ENCODE peak calls at places on chromosome 11, in eight cellular contexts. F is stomach, L is PC-3, E is heart right ventricle, J is pancreas, N is brain microvascular endothelial cell, V is upper lobe of right lung, I is GM23248. H is an unnamed sample.

GRCh38 chr11:64292458-64293254 is 1.6 kb downstream of the KCNK4 start:
- DNase-seq in F (no peak), L (no peak), E (no peak), J (no peak), N (no peak), V (no peak), I (no peak), H (no peak)

GRCh38 chr11:29334781-29335140 is 682.1 kb downstream of the KCNA4 start:
- DNase-seq in F (no peak), L (no peak), E (no peak), J (no peak), N (no peak), V (no peak), I (peak; percentile 64), H (no peak)

GRCh38 chr11:61621917-61622585 is 41.2 kb upstream of the SYT7 start:
- DNase-seq in F (no peak), L (no peak), E (no peak), J (peak; percentile 21), N (no peak), V (no peak), I (no peak), H (no peak)

GRCh38 chr11:8612522-8612921 is 18.5 kb upstream of the STK33 start:
- DNase-seq in F (no peak), L (no peak), E (no peak), J (no peak), N (no peak), V (no peak), I (no peak), H (no peak)

GRCh38 chr11:44566952-44567875 is 1.8 kb downstream of the CD82 start:
- DNase-seq in F (no peak), L (no peak), E (no peak), J (no peak), N (no peak), V (no peak), I (no peak), H (no peak)

GRCh38 chr11:131584694-131585592 is 214.5 kb downstream of the NTM start:
- DNase-seq in F (no peak), L (no peak), E (no peak), J (no peak), N (no peak), V (no peak), I (no peak), H (peak; percentile 86)

GRCh38 chr11:44277097-44278090 is 32.5 kb downstream of the ALX4 start:
- DNase-seq in F (no peak), L (no peak), E (no peak), J (no peak), N (no peak), V (peak; percentile 44), I (no peak), H (no peak)

GRCh38 chr11:15852179-15852578 is 504.2 kb downstream of the SOX6 start:
- DNase-seq in F (peak; percentile 34), L (peak; percentile 4), E (no peak), J (peak; percentile 23), N (peak; percentile 27), V (no peak), I (peak; percentile 18), H (no peak)

GRCh38 chr11:126088999-126089398 is 26.3 kb upstream of the CDON start:
- DNase-seq in F (no peak), L (no peak), E (no peak), J (no peak), N (no peak), V (no peak), I (no peak), H (no peak)

GRCh38 chr11:45754746-45755145 is 50.2 kb upstream of the SLC35C1 start:
- DNase-seq in F (no peak), L (no peak), E (no peak), J (no peak), N (no peak), V (no peak), I (no peak), H (no peak)

GRCh38 chr11:14611939-14612338 is 31.7 kb upstream of the PDE3B start:
- DNase-seq in F (no peak), L (no peak), E (no peak), J (no peak), N (no peak), V (no peak), I (no peak), H (no peak)

GRCh38 chr11:43944761-43945311 is 2.4 kb downstream of the C11orf96 start:
- DNase-seq in F (peak; percentile 78), L (peak; percentile 61), E (peak; percentile 85), J (peak; percentile 72), N (peak; percentile 61), V (peak; percentile 92), I (peak; percentile 42), H (peak; percentile 70)

GRCh38 chr11:71342951-71343827 is 90.8 kb upstream of the SHANK2 start:
- DNase-seq in F (peak; percentile 58), L (peak; percentile 75), E (no peak), J (peak; percentile 78), N (peak; percentile 6), V (peak; percentile 73), I (peak; percentile 45), H (peak; percentile 48)

GRCh38 chr11:1839924-1840779 is 1.4 kb downstream of the TNNI2 start:
- DNase-seq in F (peak; percentile 46), L (no peak), E (peak; percentile 48), J (no peak), N (no peak), V (peak; percentile 87), I (no peak), H (no peak)

GRCh38 chr11:57476223-57476882 is 16.0 kb downstream of the RTN4RL2 start:
- DNase-seq in F (peak; percentile 65), L (peak; percentile 43), E (peak; percentile 69), J (peak; percentile 72), N (no peak), V (peak; percentile 83), I (no peak), H (no peak)

DNA sequence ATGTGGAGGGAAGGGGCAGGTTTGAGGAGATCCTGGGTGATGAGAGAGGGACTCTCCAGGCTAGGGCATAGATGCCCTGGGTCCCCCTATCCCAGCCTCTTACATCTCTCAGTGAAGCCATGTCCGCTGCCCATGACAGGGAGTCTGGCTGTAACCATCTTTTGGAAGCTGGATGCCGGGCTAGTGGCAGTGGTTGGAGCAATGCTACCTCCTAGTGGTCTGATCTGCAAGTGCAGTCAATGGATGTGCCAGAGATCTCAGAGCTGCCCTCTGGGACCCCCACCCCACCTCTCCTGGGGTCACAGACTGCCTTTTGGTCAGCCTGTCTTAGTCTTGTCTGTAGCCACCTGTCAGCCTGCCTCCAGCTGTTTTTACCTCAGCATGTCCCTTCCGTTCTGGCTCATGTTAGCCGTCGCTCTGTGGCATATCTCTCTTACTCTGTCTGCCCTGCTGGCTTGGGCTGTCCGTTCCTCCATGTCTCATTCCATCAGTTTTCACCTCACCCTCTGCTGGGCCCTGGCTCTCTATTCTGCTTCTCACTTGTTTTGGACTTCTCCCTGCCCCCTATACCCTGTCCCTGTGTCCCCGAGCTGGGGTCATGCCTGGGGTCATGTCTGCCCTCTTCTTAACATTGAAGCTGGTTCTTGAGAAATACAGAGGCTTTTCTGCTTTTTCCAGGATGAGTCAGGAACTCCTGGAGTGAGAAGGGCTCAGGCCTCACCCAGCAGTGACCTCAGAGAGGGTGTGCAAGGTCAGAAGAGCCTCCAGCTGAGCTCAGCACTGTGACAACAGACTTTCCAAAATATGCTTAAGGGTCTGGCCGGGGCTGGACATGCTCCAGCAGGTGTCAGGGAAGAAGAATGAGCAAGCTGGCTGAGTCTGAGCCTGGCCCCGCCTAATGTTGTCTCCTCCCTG is 52.0 kb upstream of the THY1 start:
- DNase-seq in F (peak; percentile 59), L (peak; percentile 86), E (peak; percentile 34), J (peak; percentile 69), N (peak; percentile 71), V (no peak), I (peak; percentile 86), H (peak; percentile 71)
- H3K27ac ChIP-seq in F (no peak overlapping the region), L (no peak overlapping the region), E (no peak overlapping the region), J (no peak overlapping the region), N (no peak overlapping the region), V (no peak overlapping the region), I (peak overlapping the region; percentile 64), H (no peak overlapping the region)

GRCh38 chr11:65586247-65586630 is 9.4 kb downstream of the KCNK7 start:
- DNase-seq in F (no peak), L (no peak), E (no peak), J (no peak), N (no peak), V (no peak), I (no peak), H (no peak)

GRCh38 chr11:65585396-65586246 is 9.8 kb downstream of the EHBP1L1 start:
- DNase-seq in F (no peak), L (no peak), E (no peak), J (no peak), N (no peak), V (no peak), I (no peak), H (no peak)

GRCh38 chr11:65584723-65585171 is 8.9 kb downstream of the EHBP1L1 start:
- DNase-seq in F (no peak), L (no peak), E (no peak), J (no peak), N (no peak), V (no peak), I (no peak), H (peak; percentile 71)

GRCh38 chr11:65588199-65589054 is 7.2 kb downstream of the KCNK7 start:
- DNase-seq in F (peak; percentile 80), L (peak; percentile 65), E (peak; percentile 61), J (peak; percentile 64), N (no peak), V (peak; percentile 79), I (peak; percentile 64), H (peak; percentile 58)

GRCh38 chr11:65586676-65587075 is 8.9 kb downstream of the KCNK7 start:
- DNase-seq in F (no peak), L (no peak), E (no peak), J (no peak), N (no peak), V (no peak), I (no peak), H (no peak)
- H3K4me3 ChIP-seq in F (no peak overlapping the region), L (no peak overlapping the region), E (no peak overlapping the region), J (no peak overlapping the region), N (no peak overlapping the region), V (no peak overlapping the region), I (no peak overlapping the region), H (no peak overlapping the region)

DNA sequence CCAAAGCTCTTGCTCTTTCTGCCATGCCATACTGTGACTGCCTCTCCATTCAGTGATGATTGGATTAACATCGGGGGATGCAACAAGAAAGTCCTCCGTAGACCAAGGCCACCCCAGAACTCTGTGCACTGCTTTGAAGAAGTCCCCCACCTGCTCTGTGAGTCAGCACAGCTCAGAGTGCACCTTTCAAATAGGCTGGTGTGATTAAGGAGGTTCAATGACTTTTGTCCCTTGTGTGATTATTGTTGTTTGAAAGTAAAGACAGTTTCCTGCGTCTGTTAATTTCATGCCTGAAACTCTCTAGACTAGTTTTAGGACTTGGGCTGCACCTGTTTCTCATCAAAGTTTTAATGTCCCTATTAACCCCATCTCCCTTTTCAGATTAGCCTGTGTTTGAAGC is 33.0 kb upstream of the DBX1 start:
- DNase-seq in F (no peak), L (no peak), E (no peak), J (no peak), N (no peak), V (no peak), I (no peak), H (no peak)
- H3K27ac ChIP-seq in F (no peak overlapping the region), L (no peak overlapping the region), E (no peak overlapping the region), J (no peak overlapping the region), N (no peak overlapping the region), V (no peak overlapping the region), I (no peak overlapping the region), H (no peak overlapping the region)

DNA sequence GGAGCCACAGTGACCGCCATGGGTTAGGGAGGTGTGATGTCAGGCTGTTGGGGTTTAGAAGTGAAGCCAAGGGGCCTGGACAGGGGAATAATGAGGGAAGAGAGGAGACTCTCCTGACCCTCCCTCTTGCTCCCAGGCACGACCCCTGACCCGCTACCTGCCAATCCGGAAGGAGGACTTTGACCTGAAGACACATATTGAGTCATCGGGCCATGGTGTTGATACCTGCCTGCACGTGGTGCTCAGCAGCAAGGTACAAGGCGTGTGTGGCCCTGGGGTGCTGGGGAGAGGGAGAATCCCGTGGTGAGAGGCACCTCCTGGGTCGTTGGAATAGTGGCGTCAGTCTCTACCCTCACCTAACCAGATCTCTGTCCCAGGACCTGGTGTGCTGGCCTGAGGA is 29.5 kb downstream of the TREH start:
- DNase-seq in F (no peak), L (no peak), E (no peak), J (no peak), N (no peak), V (peak; percentile 40), I (no peak), H (no peak)
- H3K4me3 ChIP-seq in F (no peak overlapping the region), L (no peak overlapping the region), E (no peak overlapping the region), J (no peak overlapping the region), N (no peak overlapping the region), V (no peak overlapping the region), I (no peak overlapping the region), H (no peak overlapping the region)